ENCODE peak calls at places on chromosome 7, in five cellular contexts. N is K562, G is endothelial cell of umbilical vein, R is HepG2, W is H1. F is an unnamed sample.

GRCh38 chr7:87886875-87887274 is 10.6 kb downstream of the DBF4 start:
- DNase-seq in N (no peak), G (peak; percentile 56), R (peak; percentile 20), W (no peak), F (peak; percentile 41)

GRCh38 chr7:96686305-96686704 is 23.3 kb downstream of the SEM1 start:
- DNase-seq in N (no peak), G (no peak), R (no peak), W (no peak), F (no peak)

GRCh38 chr7:108002726-108003590 is at the start of gene LAMB1:
- DNase-seq in N (peak; percentile 93), G (peak; percentile 83), R (peak; percentile 73), W (peak; percentile 87), F (peak; percentile 78)

GRCh38 chr7:106070201-106070551 is 41.9 kb downstream of the SYPL1 start:
- DNase-seq in N (no peak), G (no peak), R (no peak), W (no peak), F (no peak)

GRCh38 chr7:28456037-28456436 is 43.7 kb downstream of the CREB5 start:
- DNase-seq in N (no peak), G (no peak), R (no peak), W (no peak), F (no peak)

GRCh38 chr7:138849701-138850100 is 51.7 kb upstream of the ATP6V0A4 start:
- DNase-seq in N (no peak), G (no peak), R (no peak), W (no peak), F (no peak)

GRCh38 chr7:925601-926000 is 28.9 kb downstream of the ADAP1 start:
- DNase-seq in N (no peak), G (no peak), R (no peak), W (peak; percentile 44), F (no peak)

GRCh38 chr7:78716876-78717275 is 736.6 kb downstream of the MAGI2 start:
- DNase-seq in N (no peak), G (no peak), R (peak; percentile 1), W (no peak), F (no peak)

GRCh38 chr7:25124485-25125136 is 449 bp downstream of the CYCS start:
- DNase-seq in N (peak; percentile 28), G (no peak), R (no peak), W (no peak), F (no peak)

GRCh38 chr7:139203992-139204391 is 27.0 kb upstream of the UBN2 start:
- DNase-seq in N (no peak), G (no peak), R (no peak), W (no peak), F (no peak)

GRCh38 chr7:138542183-138542582 is 82.1 kb downstream of the TRIM24 start:
- DNase-seq in N (no peak), G (no peak), R (no peak), W (no peak), F (no peak)

GRCh38 chr7:91248996-91249395 is 15.2 kb upstream of the FZD1 start:
- DNase-seq in N (no peak), G (no peak), R (no peak), W (no peak), F (no peak)

GRCh38 chr7:105589221-105590077 is 8.2 kb upstream of the EFCAB10 start:
- DNase-seq in N (peak; percentile 37), G (peak; percentile 81), R (peak; percentile 66), W (no peak), F (peak; percentile 82)

GRCh38 chr7:15495170-15495569 is 66.6 kb downstream of the AGMO start:
- DNase-seq in N (no peak), G (peak; percentile 54), R (no peak), W (no peak), F (no peak)

GRCh38 chr7:51970961-51971655 is 654.5 kb upstream of the COBL start:
- DNase-seq in N (no peak), G (peak; percentile 3), R (no peak), W (no peak), F (no peak)

GRCh38 chr7:83614112-83614511 is 34.8 kb downstream of the SEMA3E start:
- DNase-seq in N (no peak), G (no peak), R (no peak), W (no peak), F (peak; percentile 28)

GRCh38 chr7:81447351-81447952 is 322.4 kb downstream of the HGF start:
- DNase-seq in N (no peak), G (peak; percentile 14), R (peak; percentile 27), W (no peak), F (peak; percentile 21)

GRCh38 chr7:41045556-41046123 is 657.2 kb downstream of the INHBA start:
- DNase-seq in N (no peak), G (peak; percentile 18), R (peak; percentile 3), W (peak; percentile 31), F (no peak)

GRCh38 chr7:77794000-77794399 is 4.2 kb downstream of the TMEM60 start:
- DNase-seq in N (no peak), G (no peak), R (no peak), W (no peak), F (no peak)

GRCh38 chr7:100429637-100430449 is at the start of gene MEPCE:
- DNase-seq in N (peak; percentile 96), G (peak; percentile 98), R (peak; percentile 96), W (peak; percentile 97), F (peak; percentile 97)

GRCh38 chr7:126657599-126658358 is 595.0 kb downstream of the GRM8 start:
- DNase-seq in N (no peak), G (no peak), R (peak; percentile 10), W (no peak), F (no peak)

GRCh38 chr7:68107968-68108367 is 1111.3 kb downstream of the TYW1 start:
- DNase-seq in N (no peak), G (no peak), R (no peak), W (no peak), F (no peak)

GRCh38 chr7:39525926-39526325 is 40.3 kb upstream of the YAE1 start:
- DNase-seq in N (no peak), G (no peak), R (no peak), W (no peak), F (no peak)

GRCh38 chr7:112502700-112503099 is 21.9 kb downstream of the LSMEM1 start:
- DNase-seq in N (no peak), G (no peak), R (no peak), W (no peak), F (no peak)

GRCh38 chr7:129188372-129188891 is at the start of gene SMO:
- DNase-seq in N (peak; percentile 59), G (peak; percentile 61), R (peak; percentile 55), W (peak; percentile 91), F (peak; percentile 31)

DNA sequence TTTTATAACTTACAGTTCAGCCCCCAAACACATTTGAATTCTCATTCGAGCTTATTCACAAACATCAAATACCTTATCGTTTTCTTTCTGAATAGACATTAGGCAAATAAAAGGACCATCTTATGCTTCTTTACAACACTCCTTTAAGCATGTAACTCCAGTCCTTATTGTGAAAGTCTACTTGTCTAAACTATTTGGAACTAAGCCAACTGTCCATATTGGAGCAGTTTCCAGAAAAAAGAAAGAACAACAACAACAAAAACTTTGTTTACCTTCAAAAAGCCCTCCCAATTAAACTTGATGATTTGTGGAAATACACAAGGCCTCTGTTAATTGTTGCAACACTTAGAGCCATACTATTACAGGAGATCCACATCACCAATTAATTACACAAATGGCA is 163.6 kb downstream of the GALNT11 start:
- DNase-seq in N (no peak), G (no peak), R (no peak), W (no peak), F (no peak)
- H3K4me1 ChIP-seq in N (no peaks in the 10 kb centered on the region), G (no peaks in the 10 kb centered on the region), R (no peaks in the 10 kb centered on the region), W (no peaks in the 10 kb centered on the region), F (no peaks in the 10 kb centered on the region)

GRCh38 chr7:114949227-114949626 is 27.3 kb downstream of the MDFIC start:
- DNase-seq in N (no peak), G (no peak), R (no peak), W (no peak), F (no peak)
- TF ChIP-seq JUN in N (no peak), G (no peak), R (no peak), W (no peak), F (no peak)

GRCh38 chr7:116732788-116733709 is 61.1 kb downstream of the MET start:
- DNase-seq in N (no peak), G (no peak), R (peak; percentile 21), W (no peak), F (no peak)

GRCh38 chr7:116731019-116731388 is 59.0 kb downstream of the MET start:
- DNase-seq in N (no peak), G (no peak), R (no peak), W (no peak), F (no peak)

GRCh38 chr7:116731737-116732335 is 59.8 kb downstream of the MET start:
- DNase-seq in N (no peak), G (no peak), R (peak; percentile 36), W (no peak), F (no peak)

GRCh38 chr7:116728413-116728812 is 56.4 kb downstream of the MET start:
- DNase-seq in N (no peak), G (no peak), R (no peak), W (no peak), F (no peak)

DNA sequence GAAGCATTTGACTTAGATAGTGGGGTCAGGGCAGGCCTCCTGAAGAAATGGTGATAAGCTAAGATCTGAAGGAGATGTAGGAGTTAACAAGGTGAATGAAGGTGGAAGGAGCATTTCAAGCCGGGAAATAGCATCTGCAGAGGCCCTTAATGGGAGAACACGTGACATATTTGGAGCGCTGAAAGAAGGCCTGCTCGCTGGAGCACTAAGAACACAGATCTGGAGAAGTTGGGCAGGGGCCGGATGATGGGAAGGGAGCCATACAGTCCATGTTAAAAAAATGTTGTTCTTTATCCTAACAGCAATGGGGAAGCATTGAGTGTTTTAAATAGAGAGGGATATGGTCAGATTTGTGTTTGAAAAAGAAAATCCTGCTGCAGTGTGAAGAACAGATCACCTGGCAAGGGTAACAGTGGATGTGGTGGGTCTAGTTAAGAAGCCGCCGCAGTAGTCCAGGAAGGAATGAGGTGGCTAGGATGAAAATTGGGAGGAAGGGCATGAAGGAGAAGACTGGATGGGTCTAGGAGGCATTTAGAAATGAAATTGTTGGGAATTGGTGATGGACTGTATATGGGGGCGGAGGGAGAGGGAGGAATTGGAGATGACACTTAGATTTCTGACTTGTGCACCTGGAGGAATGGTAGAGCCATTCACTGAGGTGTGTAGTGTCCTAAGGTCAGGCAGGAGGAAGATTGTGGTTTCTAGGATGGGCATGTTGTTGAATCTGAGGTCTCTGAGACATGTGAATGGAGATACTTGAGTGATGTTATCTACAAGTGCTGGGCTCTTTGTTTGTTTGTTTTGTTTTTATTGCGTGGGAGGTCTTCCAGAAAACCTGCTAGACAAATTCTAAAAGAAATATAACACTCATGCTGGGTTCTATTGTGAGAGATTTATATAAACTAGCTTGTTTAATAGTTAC is 58.4 kb downstream of the MET start:
- DNase-seq in N (no peak), G (no peak), R (no peak), W (no peak), F (peak; percentile 31)
- H3K4me1 ChIP-seq in N (no peaks in the 10 kb centered on the region), G (peaks cover 24% of the 10 kb centered on the region), R (peaks cover 66% of the 10 kb centered on the region), W (peaks cover 5% of the 10 kb centered on the region), F (peaks cover 87% of the 10 kb centered on the region)

GRCh38 chr7:48443051-48443450 is 271.8 kb downstream of the ABCA13 start:
- DNase-seq in N (no peak), G (no peak), R (no peak), W (no peak), F (no peak)

GRCh38 chr7:48441848-48442492 is 270.7 kb downstream of the ABCA13 start:
- DNase-seq in N (no peak), G (no peak), R (no peak), W (no peak), F (no peak)

DNA sequence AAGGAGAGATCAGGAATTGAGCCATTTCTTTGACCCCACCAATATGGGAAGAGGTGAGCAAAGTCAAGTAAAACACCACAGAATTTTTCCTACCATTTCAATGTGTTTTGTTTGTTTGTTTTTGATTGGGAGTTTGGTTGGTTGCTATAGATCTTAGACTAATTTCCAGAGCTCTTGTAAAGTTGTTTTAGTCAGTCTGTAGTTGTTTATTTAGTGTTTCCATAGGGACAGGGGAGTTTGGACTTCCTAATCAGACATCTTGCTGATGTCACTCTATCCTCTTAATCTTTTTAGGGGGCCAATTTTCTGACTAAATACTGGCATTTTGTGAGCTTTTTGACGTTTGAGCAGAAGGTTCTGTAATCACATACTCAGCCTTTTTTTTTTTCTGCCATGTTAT is 266.9 kb downstream of the ABCA13 start:
- DNase-seq in N (no peak), G (no peak), R (no peak), W (no peak), F (no peak)
- TF ChIP-seq JUN in N (no peak), G (no peak), R (no peak), W (no peak), F (no peak)

F was measured in A549.